ENCODE peak calls at places on chromosomes 4 and X, in eight cellular contexts. E, O, N, Y, W, Z, R and D are unnamed samples.

GRCh38 chr4:141329174-141329569 is 108.5 kb downstream of the ZNF330 start:
- DNase-seq in E (no peak), N (no peak), R (no peak), W (no peak), O (no peak), Z (no peak), Y (no peak), D (no peak)

GRCh38 chrX:15301924-15302323 is 13.5 kb downstream of the ASB11 start:
- DNase-seq in W (peak), Z (no peak), O (no peak), Y (no peak), N (no peak), R (no peak), E (peak), D (no peak)

GRCh38 chr4:53859305-53859704 is 205.1 kb downstream of the CHIC2 start:
- DNase-seq in W (no peak), Y (no peak), O (no peak), Z (no peak), R (no peak), E (no peak), N (no peak), D (no peak)

GRCh38 chrX:2540426-2540942 is 39.7 kb upstream of the DHRSX start:
- DNase-seq in Y (no peak), O (no peak), E (no peak), W (no peak), R (no peak), Z (no peak), N (no peak), D (no peak)

GRCh38 chr4:101597204-101597603 is 193.3 kb upstream of the BANK1 start:
- DNase-seq in R (peak), Z (no peak), E (no peak), N (no peak), O (peak), Y (no peak), W (no peak), D (no peak)

GRCh38 chrX:107542500-107542899 is 85.8 kb upstream of the PRPS1 start:
- DNase-seq in O (no peak), R (no peak), N (peak), Z (no peak), W (peak), E (peak), Y (no peak), D (peak)

GRCh38 chr4:112038861-112039260 is 106.4 kb upstream of the FAM241A start:
- DNase-seq in R (no peak), Y (no peak), E (no peak), O (no peak), Z (no peak), N (no peak), W (no peak), D (no peak)

GRCh38 chr4:147736458-147736857 is 4.6 kb downstream of the ARHGAP10 start:
- DNase-seq in E (no peak), O (no peak), N (no peak), Y (no peak), R (no peak), W (no peak), Z (no peak), D (no peak)

GRCh38 chrX:24956828-24957227 is 58.9 kb downstream of the ARX start:
- DNase-seq in N (peak), W (no peak), E (no peak), R (no peak), Z (no peak), O (no peak), Y (no peak), D (no peak)

GRCh38 chr4:1922826-1923225 is 51.6 kb downstream of the NSD2 start:
- DNase-seq in Z (no peak), E (no peak), W (no peak), Y (no peak), R (no peak), N (no peak), O (no peak), D (no peak)

GRCh38 chr4:2866891-2867290 is 23.2 kb downstream of the ADD1 start:
- DNase-seq in Y (no peak), N (no peak), Z (no peak), E (no peak), R (no peak), W (no peak), O (no peak), D (no peak)

GRCh38 chrX:119455264-119455663 is 13.0 kb upstream of the SLC25A5 start:
- DNase-seq in W (no peak), N (no peak), Y (no peak), O (no peak), Z (no peak), R (no peak), E (no peak), D (no peak)